ENCODE peak calls at places on chromosomes 5 and 9, in nine cellular contexts. One of them, this sample, is unnamed.

GRCh38 chr9:121997791-121998190 is 95.3 kb downstream of the TTLL11 start:
- DNase-seq in HFFc6: no peak
- DNase-seq in NCI-H1092: no peak
- DNase-seq in mesothelial cell of epicardium: no peak
- DNase-seq in effector CD8-positive, alpha-beta T cell: no peak
- DNase-seq in naive thymus-derived CD8-positive, alpha-beta T cell: no peak
- DNase-seq in sigmoid colon: no peak
- DNase-seq in fibroblast of mammary gland: peak; percentile 46
- DNase-seq in Ammon's horn: no peak
- DNase-seq in this sample: no peak

GRCh38 chr5:73188764-73189521 is 15.9 kb downstream of the TMEM174 start:
- DNase-seq in NCI-H1092: no peak
- DNase-seq in effector CD8-positive, alpha-beta T cell: no peak
- DNase-seq in naive thymus-derived CD8-positive, alpha-beta T cell: no peak
- DNase-seq in sigmoid colon: no peak
- DNase-seq in Ammon's horn: no peak
- DNase-seq in HFFc6: peak; percentile 34
- DNase-seq in fibroblast of mammary gland: no peak
- DNase-seq in mesothelial cell of epicardium: no peak
- DNase-seq in this sample: no peak

GRCh38 chr9:82993856-82994605 is 68.9 kb downstream of the RASEF start:
- DNase-seq in sigmoid colon: no peak
- DNase-seq in Ammon's horn: no peak
- DNase-seq in effector CD8-positive, alpha-beta T cell: no peak
- DNase-seq in naive thymus-derived CD8-positive, alpha-beta T cell: no peak
- DNase-seq in HFFc6: no peak
- DNase-seq in mesothelial cell of epicardium: no peak
- DNase-seq in fibroblast of mammary gland: no peak
- DNase-seq in NCI-H1092: no peak
- DNase-seq in this sample: no peak

GRCh38 chr5:159533197-159533596 is 202.9 kb upstream of the IL12B start:
- DNase-seq in sigmoid colon: no peak
- DNase-seq in fibroblast of mammary gland: no peak
- DNase-seq in HFFc6: peak; percentile 79
- DNase-seq in naive thymus-derived CD8-positive, alpha-beta T cell: no peak
- DNase-seq in mesothelial cell of epicardium: no peak
- DNase-seq in effector CD8-positive, alpha-beta T cell: no peak
- DNase-seq in Ammon's horn: no peak
- DNase-seq in NCI-H1092: no peak
- DNase-seq in this sample: no peak

GRCh38 chr5:72363146-72363802 is 43.1 kb downstream of the PTCD2 start:
- DNase-seq in mesothelial cell of epicardium: no peak
- DNase-seq in NCI-H1092: no peak
- DNase-seq in sigmoid colon: no peak
- DNase-seq in effector CD8-positive, alpha-beta T cell: no peak
- DNase-seq in fibroblast of mammary gland: peak; percentile 81
- DNase-seq in naive thymus-derived CD8-positive, alpha-beta T cell: no peak
- DNase-seq in HFFc6: peak; percentile 71
- DNase-seq in Ammon's horn: no peak
- DNase-seq in this sample: no peak

GRCh38 chr5:83220331-83220730 is 143.0 kb downstream of the XRCC4 start:
- DNase-seq in fibroblast of mammary gland: peak; percentile 1
- DNase-seq in HFFc6: no peak
- DNase-seq in sigmoid colon: no peak
- DNase-seq in naive thymus-derived CD8-positive, alpha-beta T cell: no peak
- DNase-seq in effector CD8-positive, alpha-beta T cell: no peak
- DNase-seq in NCI-H1092: no peak
- DNase-seq in mesothelial cell of epicardium: no peak
- DNase-seq in Ammon's horn: no peak
- DNase-seq in this sample: no peak

GRCh38 chr9:36169166-36169565 is at the start of gene CCIN:
- DNase-seq in mesothelial cell of epicardium: no peak
- DNase-seq in NCI-H1092: no peak
- DNase-seq in HFFc6: no peak
- DNase-seq in Ammon's horn: no peak
- DNase-seq in fibroblast of mammary gland: no peak
- DNase-seq in sigmoid colon: no peak
- DNase-seq in effector CD8-positive, alpha-beta T cell: no peak
- DNase-seq in naive thymus-derived CD8-positive, alpha-beta T cell: no peak
- DNase-seq in this sample: no peak

GRCh38 chr5:169112016-169112415 is 188.9 kb downstream of the SLIT3 start:
- DNase-seq in mesothelial cell of epicardium: no peak
- DNase-seq in effector CD8-positive, alpha-beta T cell: no peak
- DNase-seq in fibroblast of mammary gland: no peak
- DNase-seq in Ammon's horn: peak; percentile 59
- DNase-seq in NCI-H1092: no peak
- DNase-seq in sigmoid colon: no peak
- DNase-seq in naive thymus-derived CD8-positive, alpha-beta T cell: no peak
- DNase-seq in HFFc6: no peak
- DNase-seq in this sample: no peak

GRCh38 chr9:137774775-137775386 is 102.7 kb upstream of the CACNA1B start:
- DNase-seq in naive thymus-derived CD8-positive, alpha-beta T cell: no peak
- DNase-seq in Ammon's horn: no peak
- DNase-seq in sigmoid colon: peak; percentile 52
- DNase-seq in NCI-H1092: no peak
- DNase-seq in fibroblast of mammary gland: no peak
- DNase-seq in effector CD8-positive, alpha-beta T cell: no peak
- DNase-seq in HFFc6: no peak
- DNase-seq in mesothelial cell of epicardium: no peak
- DNase-seq in this sample: no peak

GRCh38 chr5:158878227-158878626 is 221.5 kb downstream of the EBF1 start:
- DNase-seq in HFFc6: no peak
- DNase-seq in naive thymus-derived CD8-positive, alpha-beta T cell: no peak
- DNase-seq in sigmoid colon: no peak
- DNase-seq in NCI-H1092: no peak
- DNase-seq in mesothelial cell of epicardium: no peak
- DNase-seq in effector CD8-positive, alpha-beta T cell: no peak
- DNase-seq in Ammon's horn: no peak
- DNase-seq in fibroblast of mammary gland: no peak
- DNase-seq in this sample: no peak

GRCh38 chr9:98330831-98331230 is 75.4 kb upstream of the TBC1D2 start:
- DNase-seq in HFFc6: peak; percentile 87
- DNase-seq in effector CD8-positive, alpha-beta T cell: no peak
- DNase-seq in NCI-H1092: no peak
- DNase-seq in fibroblast of mammary gland: peak; percentile 98
- DNase-seq in mesothelial cell of epicardium: no peak
- DNase-seq in sigmoid colon: no peak
- DNase-seq in Ammon's horn: peak; percentile 51
- DNase-seq in naive thymus-derived CD8-positive, alpha-beta T cell: no peak
- DNase-seq in this sample: no peak

GRCh38 chr9:95341262-95342011 is 23.9 kb upstream of the FANCC start:
- DNase-seq in mesothelial cell of epicardium: no peak
- DNase-seq in HFFc6: no peak
- DNase-seq in fibroblast of mammary gland: peak; percentile 28
- DNase-seq in naive thymus-derived CD8-positive, alpha-beta T cell: no peak
- DNase-seq in Ammon's horn: peak; percentile 24
- DNase-seq in NCI-H1092: no peak
- DNase-seq in effector CD8-positive, alpha-beta T cell: no peak
- DNase-seq in sigmoid colon: no peak
- DNase-seq in this sample: no peak

GRCh38 chr9:109507421-109507838 is 9.3 kb upstream of the PTPN3 start:
- DNase-seq in HFFc6: peak; percentile 77
- DNase-seq in Ammon's horn: no peak
- DNase-seq in naive thymus-derived CD8-positive, alpha-beta T cell: no peak
- DNase-seq in NCI-H1092: no peak
- DNase-seq in effector CD8-positive, alpha-beta T cell: no peak
- DNase-seq in mesothelial cell of epicardium: no peak
- DNase-seq in sigmoid colon: no peak
- DNase-seq in fibroblast of mammary gland: peak; percentile 89
- DNase-seq in this sample: no peak

GRCh38 chr9:126334626-126335621 is 8.3 kb downstream of the MVB12B start:
- DNase-seq in naive thymus-derived CD8-positive, alpha-beta T cell: no peak
- DNase-seq in effector CD8-positive, alpha-beta T cell: no peak
- DNase-seq in HFFc6: no peak
- DNase-seq in Ammon's horn: no peak
- DNase-seq in NCI-H1092: no peak
- DNase-seq in mesothelial cell of epicardium: no peak
- DNase-seq in fibroblast of mammary gland: no peak
- DNase-seq in sigmoid colon: no peak
- DNase-seq in this sample: no peak

GRCh38 chr5:144191998-144192397 is 21.3 kb downstream of the KCTD16 start:
- DNase-seq in mesothelial cell of epicardium: no peak
- DNase-seq in sigmoid colon: no peak
- DNase-seq in HFFc6: peak; percentile 68
- DNase-seq in effector CD8-positive, alpha-beta T cell: no peak
- DNase-seq in Ammon's horn: peak; percentile 43
- DNase-seq in NCI-H1092: no peak
- DNase-seq in fibroblast of mammary gland: peak; percentile 84
- DNase-seq in naive thymus-derived CD8-positive, alpha-beta T cell: peak; percentile 75
- DNase-seq in this sample: no peak

GRCh38 chr9:116464987-116465571 is 222.0 kb upstream of the TRIM32 start:
- DNase-seq in effector CD8-positive, alpha-beta T cell: no peak
- DNase-seq in fibroblast of mammary gland: no peak
- DNase-seq in Ammon's horn: no peak
- DNase-seq in sigmoid colon: no peak
- DNase-seq in mesothelial cell of epicardium: no peak
- DNase-seq in HFFc6: no peak
- DNase-seq in NCI-H1092: no peak
- DNase-seq in naive thymus-derived CD8-positive, alpha-beta T cell: no peak
- DNase-seq in this sample: no peak

GRCh38 chr9:135617991-135618411 is 21.3 kb downstream of the GLT6D1 start:
- DNase-seq in mesothelial cell of epicardium: no peak
- DNase-seq in HFFc6: no peak
- DNase-seq in effector CD8-positive, alpha-beta T cell: no peak
- DNase-seq in sigmoid colon: no peak
- DNase-seq in naive thymus-derived CD8-positive, alpha-beta T cell: no peak
- DNase-seq in Ammon's horn: no peak
- DNase-seq in fibroblast of mammary gland: no peak
- DNase-seq in NCI-H1092: no peak
- DNase-seq in this sample: no peak

GRCh38 chr9:134212809-134213507 is 48.6 kb upstream of the RNU6ATAC start:
- DNase-seq in naive thymus-derived CD8-positive, alpha-beta T cell: no peak
- DNase-seq in effector CD8-positive, alpha-beta T cell: no peak
- DNase-seq in mesothelial cell of epicardium: no peak
- DNase-seq in Ammon's horn: no peak
- DNase-seq in NCI-H1092: no peak
- DNase-seq in sigmoid colon: peak; percentile 21
- DNase-seq in fibroblast of mammary gland: no peak
- DNase-seq in HFFc6: no peak
- DNase-seq in this sample: peak; percentile 27